ENCODE peak calls at places on chromosomes 11 and 22, in four cellular contexts. Z is HT-29; Q is stimulated activated CD8-positive, alpha-beta memory T cell treated with anti-CD3 and anti-CD28 coated beads, Interleukin-15, amount 100 ng/mL, for 1 hour; F is NCI-H526 treated with DMSO at 0.1 percent for 48 hours. G is an unnamed sample.

GRCh38 chr11:11311169-11311568 is 41.9 kb downstream of the CSNK2A3 start:
- DNase-seq in F (no peak), Z (no peak), Q (no peak), G (no peak)

GRCh38 chr22:33652596-33652995 is 267.7 kb downstream of the LARGE1 start:
- DNase-seq in F (no peak), Z (peak), Q (no peak), G (no peak)

GRCh38 chr11:121071456-121072236 is 29.4 kb upstream of the TECTA start:
- DNase-seq in Q (no peak), F (no peak), Z (no peak), G (no peak)

GRCh38 chr11:75432911-75433321 is at the start of gene KLHL35:
- DNase-seq in Z (no peak), F (no peak), Q (no peak), G (no peak)

GRCh38 chr22:28909375-28909774 is 26.0 kb downstream of the ZNRF3 start:
- DNase-seq in F (no peak), Z (no peak), Q (no peak), G (no peak)

GRCh38 chr22:30010789-30011405 is 69.4 kb upstream of the HORMAD2 start:
- DNase-seq in Q (no peak), Z (no peak), F (no peak), G (no peak)

GRCh38 chr11:45163956-45164575 is 17.6 kb downstream of the PRDM11 start:
- DNase-seq in Z (no peak), F (no peak), Q (no peak), G (no peak)

GRCh38 chr22:41951898-41952474 is at the start of gene SMIM45:
- DNase-seq in F (no peak), Q (no peak), Z (no peak), G (no peak)

GRCh38 chr11:80122211-80122610 is 681.4 kb upstream of the TENM4 start:
- DNase-seq in Q (no peak), F (no peak), Z (no peak), G (no peak)

GRCh38 chr22:28867191-28867590 is 16.2 kb upstream of the ZNRF3 start:
- DNase-seq in Q (no peak), F (no peak), Z (no peak), G (no peak)

GRCh38 chr22:43256569-43257360 is 69.8 kb upstream of the TTLL12 start:
- DNase-seq in Q (no peak), Z (no peak), F (no peak), G (no peak)

GRCh38 chr11:18253222-18253621 is 4.8 kb upstream of the SAA2 start:
- DNase-seq in Q (no peak), Z (no peak), F (no peak), G (no peak)

GRCh38 chr11:76588455-76589325 is 81.9 kb downstream of the LRRC32 start:
- DNase-seq in F (no peak), Q (no peak), Z (no peak), G (no peak)

GRCh38 chr11:67279589-67280340 is 9.3 kb upstream of the ANKRD13D start:
- DNase-seq in Q (no peak), F (no peak), Z (no peak), G (no peak)

GRCh38 chr22:31504282-31504681 is 7.9 kb downstream of the SFI1 start:
- DNase-seq in Q (no peak), Z (no peak), F (no peak), G (no peak)

GRCh38 chr11:71283960-71284359 is 31.6 kb upstream of the SHANK2 start:
- DNase-seq in F (peak), Z (peak), Q (no peak), G (no peak)

GRCh38 chr11:126150256-126150655 is 61.2 kb downstream of the RPUSD4 start:
- DNase-seq in Q (no peak), Z (no peak), F (no peak), G (no peak)

GRCh38 chr11:3903207-3903896 is 47.9 kb downstream of the STIM1 start:
- DNase-seq in Q (no peak), F (no peak), Z (no peak), G (no peak)

GRCh38 chr11:11349051-11349450 is 4.0 kb downstream of the CSNK2A3 start:
- DNase-seq in Q (no peak), F (no peak), Z (no peak), G (no peak)

GRCh38 chr11:93034031-93034430 is 64.6 kb downstream of the MTNR1B start:
- DNase-seq in Z (no peak), Q (no peak), F (peak), G (no peak)

GRCh38 chr11:62611705-62612365 is 740 bp downstream of the EML3 start:
- DNase-seq in F (peak), Z (peak), Q (no peak), G (no peak)

GRCh38 chr11:19651654-19652053 is 61.0 kb upstream of the NAV2 start:
- DNase-seq in Q (no peak), Z (no peak), F (no peak), G (no peak)

GRCh38 chr11:128291043-128291442 is 296.3 kb downstream of the ETS1 start:
- DNase-seq in Q (no peak), Z (no peak), F (peak), G (no peak)

GRCh38 chr11:65791719-65792213 is 4.9 kb downstream of the OVOL1 start:
- DNase-seq in Q (no peak), Z (peak), F (no peak), G (peak)

GRCh38 chr22:41699264-41700104 is at the start of gene MEI1:
- DNase-seq in Q (peak), Z (no peak), F (no peak), G (no peak)

GRCh38 chr11:134331565-134332188 is at the start of gene GLB1L2:
- DNase-seq in Q (peak), Z (peak), F (peak), G (peak)

GRCh38 chr11:15743244-15743629 is 613.1 kb downstream of the SOX6 start:
- DNase-seq in F (no peak), Z (no peak), Q (no peak), G (no peak)

GRCh38 chr11:61701298-61701993 is 21.3 kb downstream of the DAGLA start:
- DNase-seq in F (peak), Q (no peak), Z (peak), G (peak)

GRCh38 chr11:235180-235997 is 753 bp downstream of the SIRT3 start:
- DNase-seq in F (no peak), Z (peak), Q (peak), G (no peak)

GRCh38 chr11:62770778-62771143 is 435 bp upstream of the TAF6L start:
- DNase-seq in Z (no peak), Q (no peak), F (no peak), G (no peak)

GRCh38 chr11:70739811-70740474 is 341.6 kb downstream of the CTTN start:
- DNase-seq in Z (peak), Q (no peak), F (no peak), G (no peak)

GRCh38 chr11:79515781-79516180 is 75.0 kb upstream of the TENM4 start:
- DNase-seq in Z (no peak), Q (no peak), F (no peak), G (no peak)

GRCh38 chr22:29203883-29204282 is 1.8 kb upstream of the EMID1 start:
- DNase-seq in F (no peak), Q (no peak), Z (no peak), G (no peak)